ENCODE peak calls at places on chromosomes 1 and 21, in six cellular contexts. W is neuronal stem cell, M is mammary epithelial cell, Q is pancreas, V is left ventricle myocardium inferior, G is MM.1S. A is an unnamed sample. For H3K4me1 and H3K9me3, the result is how much of the 10 kb centered on the place peaks cover.

GRCh38 chr1:13540871-13541270 is 27.1 kb upstream of the LRRC38 start:
- DNase-seq in W (no peak), M (no peak), Q (no peak), V (peak), G (no peak), A (no peak)

GRCh38 chr1:81974883-81975555 is 174.3 kb downstream of the ADGRL2 start:
- DNase-seq in W (no peak), M (no peak), Q (no peak), V (no peak), G (no peak), A (no peak)

GRCh38 chr1:175906370-175906769 is 163.0 kb upstream of the TNR start:
- DNase-seq in W (no peak), M (no peak), Q (no peak), V (no peak), G (no peak), A (no peak)

GRCh38 chr1:3943123-3943431 is 43.0 kb upstream of the C1orf174 start:
- DNase-seq in W (no peak), M (no peak), Q (no peak), V (no peak), G (no peak), A (no peak)

GRCh38 chr1:203379831-203380230 is 28.9 kb upstream of the FMOD start:
- DNase-seq in W (no peak), M (no peak), Q (no peak), V (no peak), G (peak), A (no peak)

GRCh38 chr1:182386980-182387379 is 4.6 kb downstream of the GLUL start:
- DNase-seq in W (no peak), M (no peak), Q (no peak), V (no peak), G (no peak), A (no peak)

GRCh38 chr1:231460614-231461013 is 38.5 kb upstream of the EGLN1 start:
- DNase-seq in W (no peak), M (peak), Q (no peak), V (no peak), G (peak), A (no peak)

GRCh38 chr1:101259744-101260148 is 22.9 kb downstream of the S1PR1 start:
- DNase-seq in W (no peak), M (peak), Q (no peak), V (no peak), G (no peak), A (no peak)

GRCh38 chr1:232127190-232127589 is 500.6 kb downstream of the DISC1 start:
- DNase-seq in W (no peak), M (peak), Q (no peak), V (no peak), G (no peak), A (no peak)

GRCh38 chr1:113669988-113670387 is 89.3 kb downstream of the PHTF1 start:
- DNase-seq in W (no peak), M (no peak), Q (no peak), V (no peak), G (no peak), A (no peak)

GRCh38 chr1:98322966-98323365 is 338.6 kb upstream of the SNX7 start:
- DNase-seq in W (no peak), M (no peak), Q (no peak), V (no peak), G (no peak), A (no peak)
- H3K4me1 ChIP-seq in W (under half), M (half or more), Q (under half), V (under half), G (under half), A (under half)

DNA sequence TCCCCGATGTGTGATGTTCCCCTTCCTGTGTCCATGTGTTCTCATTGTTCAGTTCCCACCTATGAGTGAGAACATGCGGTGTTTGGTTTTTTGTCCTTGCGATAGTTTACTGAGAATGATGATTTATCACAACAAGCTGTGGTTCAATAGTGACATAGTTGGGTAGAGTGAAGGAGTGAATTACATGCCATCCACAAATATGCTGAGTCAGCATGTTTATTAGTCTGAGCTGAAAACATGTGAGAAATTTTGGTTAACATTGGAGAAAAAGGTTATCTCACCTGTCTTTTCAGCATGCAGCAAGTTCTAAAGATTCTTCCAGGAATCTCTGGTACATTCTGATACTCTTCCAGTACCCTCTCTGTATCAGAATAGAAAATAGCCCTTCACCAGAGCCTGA is 19.0 kb downstream of the OR2L3 start:
- DNase-seq in W (no peak), M (no peak), Q (no peak), V (no peak), G (no peak), A (no peak)
- H3K9me3 ChIP-seq in W (under half), M (under half), Q (under half), V (under half), G (under half), A (under half)

DNA sequence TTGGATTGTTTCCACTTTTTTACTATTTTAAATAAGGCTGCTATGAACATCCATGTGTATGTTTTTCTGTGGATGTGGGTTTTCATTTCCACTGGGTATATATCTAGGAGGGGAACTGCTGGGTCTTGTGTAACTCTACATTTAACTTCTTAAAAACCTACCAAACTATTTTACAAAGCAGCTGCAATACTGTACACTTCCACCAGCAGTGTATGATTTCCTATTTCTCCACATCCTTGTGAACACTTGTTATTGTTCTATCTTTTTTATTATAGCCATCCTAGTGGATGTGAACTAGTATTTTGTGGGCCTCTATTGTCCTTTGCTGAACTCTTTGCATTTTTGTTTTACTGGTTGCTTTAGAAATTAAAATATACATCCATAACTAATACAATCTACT is 33.4 kb downstream of the DIPK1A start:
- DNase-seq in W (no peak), M (no peak), Q (no peak), V (no peak), G (no peak), A (no peak)
- H3K4me1 ChIP-seq in W (under half), M (under half), Q (under half), V (under half), G (under half), A (under half)

GRCh38 chr1:248627971-248628844 is 6.7 kb downstream of the OR2T11 start:
- DNase-seq in W (no peak), M (no peak), Q (no peak), V (no peak), G (no peak), A (no peak)
- H3K9me3 ChIP-seq in W (under half), M (under half), Q (under half), V (under half), G (under half), A (under half)

GRCh38 chr1:210260087-210260486 is 27.5 kb downstream of the SERTAD4 start:
- DNase-seq in W (no peak), M (no peak), Q (no peak), V (no peak), G (no peak), A (no peak)
- H3K4me1 ChIP-seq in W (under half), M (under half), Q (under half), V (under half), G (under half), A (under half)

DNA sequence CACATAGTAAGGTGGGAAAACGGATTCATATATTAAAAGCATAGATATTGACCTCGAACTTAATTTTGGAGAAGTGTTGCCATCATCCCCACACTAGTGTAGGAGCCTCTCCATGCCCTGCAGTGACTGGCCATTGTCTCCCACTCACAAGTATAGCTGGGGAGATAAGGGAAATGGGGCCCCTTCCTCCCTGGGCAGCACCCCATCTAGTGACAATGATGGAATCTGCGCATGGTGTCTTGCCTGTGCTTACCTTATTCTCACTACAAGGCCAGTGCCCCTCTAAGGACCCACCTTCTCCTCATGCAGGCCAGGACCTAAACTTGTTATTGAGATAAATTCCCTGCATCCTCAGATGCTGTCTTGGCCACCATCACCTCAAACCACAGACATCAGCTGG is 374.9 kb downstream of the NTNG1 start:
- DNase-seq in W (no peak), M (no peak), Q (no peak), V (no peak), G (no peak), A (no peak)
- H3K9me3 ChIP-seq in W (under half), M (under half), Q (under half), V (under half), G (under half), A (under half)

GRCh38 chr21:35201799-35202198 is 152.7 kb upstream of the RUNX1 start:
- DNase-seq in W (no peak), M (no peak), Q (no peak), V (no peak), G (no peak), A (no peak)
- H3K4me1 ChIP-seq in W (under half), M (under half), Q (under half), V (under half), G (under half), A (under half)

GRCh38 chr21:30189763-30190162 is 23.2 kb upstream of the CLDN17 start:
- DNase-seq in W (no peak), M (no peak), Q (no peak), V (no peak), G (no peak), A (no peak)
- H3K9me3 ChIP-seq in W (under half), M (under half), Q (under half), V (under half), G (under half), A (under half)

GRCh38 chr21:43733060-43733459 is 14.1 kb downstream of the PDXK start:
- DNase-seq in W (no peak), M (no peak), Q (no peak), V (no peak), G (no peak), A (no peak)
- H3K4me1 ChIP-seq in W (under half), M (under half), Q (under half), V (half or more), G (under half), A (under half)

A was measured in Peyer's patch.